ENCODE peak calls at places on chromosome 13, in nine cellular contexts. One of them, this sample, is unnamed.

GRCh38 chr13:78022164-78022877 is 103.7 kb upstream of the EDNRB start:
- DNase-seq in endothelial cell of umbilical vein: peak
- DNase-seq in H1: no peak
- DNase-seq in breast epithelium: no peak
- DNase-seq in transverse colon: peak
- DNase-seq in upper lobe of left lung: peak
- DNase-seq in GM12878: peak
- DNase-seq in sigmoid colon: no peak
- DNase-seq in esophagus muscularis mucosa: no peak
- DNase-seq in this sample: no peak

GRCh38 chr13:45393941-45394570 is 24.1 kb downstream of the SLC25A30 start:
- DNase-seq in endothelial cell of umbilical vein: peak
- DNase-seq in H1: peak
- DNase-seq in breast epithelium: no peak
- DNase-seq in transverse colon: peak
- DNase-seq in upper lobe of left lung: peak
- DNase-seq in GM12878: no peak
- DNase-seq in sigmoid colon: no peak
- DNase-seq in esophagus muscularis mucosa: no peak
- DNase-seq in this sample: peak

GRCh38 chr13:98972627-98973026 is 5.2 kb downstream of the DOCK9 start:
- DNase-seq in endothelial cell of umbilical vein: peak
- DNase-seq in H1: no peak
- DNase-seq in breast epithelium: no peak
- DNase-seq in transverse colon: no peak
- DNase-seq in upper lobe of left lung: no peak
- DNase-seq in GM12878: no peak
- DNase-seq in sigmoid colon: no peak
- DNase-seq in esophagus muscularis mucosa: no peak
- DNase-seq in this sample: no peak

GRCh38 chr13:44402902-44403719 is 29.5 kb downstream of the SERP2 start:
- DNase-seq in endothelial cell of umbilical vein: no peak
- DNase-seq in H1: no peak
- DNase-seq in breast epithelium: peak
- DNase-seq in transverse colon: peak
- DNase-seq in upper lobe of left lung: peak
- DNase-seq in GM12878: no peak
- DNase-seq in sigmoid colon: peak
- DNase-seq in esophagus muscularis mucosa: no peak
- DNase-seq in this sample: peak

GRCh38 chr13:51324714-51325440 is 14.6 kb upstream of the SERPINE3 start:
- DNase-seq in endothelial cell of umbilical vein: no peak
- DNase-seq in H1: no peak
- DNase-seq in breast epithelium: no peak
- DNase-seq in transverse colon: no peak
- DNase-seq in upper lobe of left lung: no peak
- DNase-seq in GM12878: no peak
- DNase-seq in sigmoid colon: no peak
- DNase-seq in esophagus muscularis mucosa: no peak
- DNase-seq in this sample: no peak

GRCh38 chr13:59823495-59823894 is 340.2 kb downstream of the DIAPH3 start:
- DNase-seq in endothelial cell of umbilical vein: peak
- DNase-seq in H1: no peak
- DNase-seq in breast epithelium: no peak
- DNase-seq in transverse colon: no peak
- DNase-seq in upper lobe of left lung: no peak
- DNase-seq in GM12878: no peak
- DNase-seq in sigmoid colon: no peak
- DNase-seq in esophagus muscularis mucosa: no peak
- DNase-seq in this sample: no peak

GRCh38 chr13:77729502-77730221 is 32.2 kb downstream of the SLAIN1 start:
- DNase-seq in endothelial cell of umbilical vein: no peak
- DNase-seq in H1: no peak
- DNase-seq in breast epithelium: no peak
- DNase-seq in transverse colon: no peak
- DNase-seq in upper lobe of left lung: no peak
- DNase-seq in GM12878: peak
- DNase-seq in sigmoid colon: no peak
- DNase-seq in esophagus muscularis mucosa: no peak
- DNase-seq in this sample: no peak

GRCh38 chr13:98542568-98543379 is 34.1 kb downstream of the STK24 start:
- DNase-seq in endothelial cell of umbilical vein: no peak
- DNase-seq in H1: no peak
- DNase-seq in breast epithelium: no peak
- DNase-seq in transverse colon: no peak
- DNase-seq in upper lobe of left lung: no peak
- DNase-seq in GM12878: no peak
- DNase-seq in sigmoid colon: peak
- DNase-seq in esophagus muscularis mucosa: no peak
- DNase-seq in this sample: no peak

GRCh38 chr13:43963726-43964125 is 84.0 kb downstream of the LACC1 start:
- DNase-seq in endothelial cell of umbilical vein: no peak
- DNase-seq in H1: no peak
- DNase-seq in breast epithelium: no peak
- DNase-seq in transverse colon: no peak
- DNase-seq in upper lobe of left lung: no peak
- DNase-seq in GM12878: no peak
- DNase-seq in sigmoid colon: no peak
- DNase-seq in esophagus muscularis mucosa: peak
- DNase-seq in this sample: no peak

GRCh38 chr13:41981961-41982723 is 21.2 kb upstream of the VWA8 start:
- DNase-seq in endothelial cell of umbilical vein: no peak
- DNase-seq in H1: no peak
- DNase-seq in breast epithelium: no peak
- DNase-seq in transverse colon: no peak
- DNase-seq in upper lobe of left lung: no peak
- DNase-seq in GM12878: no peak
- DNase-seq in sigmoid colon: no peak
- DNase-seq in esophagus muscularis mucosa: no peak
- DNase-seq in this sample: no peak

GRCh38 chr13:99989376-99990044 is 7.9 kb downstream of the ZIC2 start:
- DNase-seq in endothelial cell of umbilical vein: no peak
- DNase-seq in H1: peak
- DNase-seq in breast epithelium: no peak
- DNase-seq in transverse colon: no peak
- DNase-seq in upper lobe of left lung: no peak
- DNase-seq in GM12878: no peak
- DNase-seq in sigmoid colon: no peak
- DNase-seq in esophagus muscularis mucosa: peak
- DNase-seq in this sample: no peak

GRCh38 chr13:98537306-98537705 is 39.6 kb downstream of the STK24 start:
- DNase-seq in endothelial cell of umbilical vein: no peak
- DNase-seq in H1: no peak
- DNase-seq in breast epithelium: no peak
- DNase-seq in transverse colon: no peak
- DNase-seq in upper lobe of left lung: no peak
- DNase-seq in GM12878: no peak
- DNase-seq in sigmoid colon: no peak
- DNase-seq in esophagus muscularis mucosa: no peak
- DNase-seq in this sample: no peak

GRCh38 chr13:96821381-96821780 is 172.9 kb downstream of the OXGR1 start:
- DNase-seq in endothelial cell of umbilical vein: no peak
- DNase-seq in H1: no peak
- DNase-seq in breast epithelium: no peak
- DNase-seq in transverse colon: no peak
- DNase-seq in upper lobe of left lung: no peak
- DNase-seq in GM12878: no peak
- DNase-seq in sigmoid colon: no peak
- DNase-seq in esophagus muscularis mucosa: no peak
- DNase-seq in this sample: no peak

GRCh38 chr13:26095338-26095737 is 43.5 kb upstream of the SHISA2 start:
- DNase-seq in endothelial cell of umbilical vein: no peak
- DNase-seq in H1: no peak
- DNase-seq in breast epithelium: no peak
- DNase-seq in transverse colon: no peak
- DNase-seq in upper lobe of left lung: no peak
- DNase-seq in GM12878: no peak
- DNase-seq in sigmoid colon: no peak
- DNase-seq in esophagus muscularis mucosa: no peak
- DNase-seq in this sample: no peak

GRCh38 chr13:84831666-84832657 is 949.7 kb upstream of the SLITRK1 start:
- DNase-seq in endothelial cell of umbilical vein: no peak
- DNase-seq in H1: no peak
- DNase-seq in breast epithelium: no peak
- DNase-seq in transverse colon: no peak
- DNase-seq in upper lobe of left lung: no peak
- DNase-seq in GM12878: no peak
- DNase-seq in sigmoid colon: no peak
- DNase-seq in esophagus muscularis mucosa: no peak
- DNase-seq in this sample: no peak

GRCh38 chr13:104014803-104015645 is 948.8 kb upstream of the SLC10A2 start:
- DNase-seq in endothelial cell of umbilical vein: peak
- DNase-seq in H1: no peak
- DNase-seq in breast epithelium: no peak
- DNase-seq in transverse colon: no peak
- DNase-seq in upper lobe of left lung: no peak
- DNase-seq in GM12878: no peak
- DNase-seq in sigmoid colon: no peak
- DNase-seq in esophagus muscularis mucosa: no peak
- DNase-seq in this sample: no peak

GRCh38 chr13:40777166-40777956 is 6.4 kb upstream of the MRPS31 start:
- DNase-seq in endothelial cell of umbilical vein: peak
- DNase-seq in H1: no peak
- DNase-seq in breast epithelium: no peak
- DNase-seq in transverse colon: peak
- DNase-seq in upper lobe of left lung: no peak
- DNase-seq in GM12878: no peak
- DNase-seq in sigmoid colon: no peak
- DNase-seq in esophagus muscularis mucosa: no peak
- DNase-seq in this sample: peak

GRCh38 chr13:106488075-106488474 is 47.4 kb downstream of the EFNB2 start:
- DNase-seq in endothelial cell of umbilical vein: peak
- DNase-seq in H1: no peak
- DNase-seq in breast epithelium: no peak
- DNase-seq in transverse colon: peak
- DNase-seq in upper lobe of left lung: no peak
- DNase-seq in GM12878: no peak
- DNase-seq in sigmoid colon: no peak
- DNase-seq in esophagus muscularis mucosa: no peak
- DNase-seq in this sample: no peak

GRCh38 chr13:79525458-79525857 is 44.5 kb downstream of the NDFIP2 start:
- DNase-seq in endothelial cell of umbilical vein: peak
- DNase-seq in H1: no peak
- DNase-seq in breast epithelium: no peak
- DNase-seq in transverse colon: no peak
- DNase-seq in upper lobe of left lung: no peak
- DNase-seq in GM12878: no peak
- DNase-seq in sigmoid colon: no peak
- DNase-seq in esophagus muscularis mucosa: no peak
- DNase-seq in this sample: no peak

GRCh38 chr13:46679369-46680180 is 117.4 kb downstream of the ESD start:
- DNase-seq in endothelial cell of umbilical vein: no peak
- DNase-seq in H1: no peak
- DNase-seq in breast epithelium: no peak
- DNase-seq in transverse colon: peak
- DNase-seq in upper lobe of left lung: no peak
- DNase-seq in GM12878: peak
- DNase-seq in sigmoid colon: no peak
- DNase-seq in esophagus muscularis mucosa: no peak
- DNase-seq in this sample: no peak
- H3K4me3 ChIP-seq in endothelial cell of umbilical vein: no peak
- H3K4me3 ChIP-seq in H1: no peak
- H3K4me3 ChIP-seq in breast epithelium: peak
- H3K4me3 ChIP-seq in transverse colon: no peak
- H3K4me3 ChIP-seq in upper lobe of left lung: peak
- H3K4me3 ChIP-seq in GM12878: peak
- H3K4me3 ChIP-seq in sigmoid colon: peak
- H3K4me3 ChIP-seq in esophagus muscularis mucosa: peak
- H3K4me3 ChIP-seq in this sample: no peak

DNA sequence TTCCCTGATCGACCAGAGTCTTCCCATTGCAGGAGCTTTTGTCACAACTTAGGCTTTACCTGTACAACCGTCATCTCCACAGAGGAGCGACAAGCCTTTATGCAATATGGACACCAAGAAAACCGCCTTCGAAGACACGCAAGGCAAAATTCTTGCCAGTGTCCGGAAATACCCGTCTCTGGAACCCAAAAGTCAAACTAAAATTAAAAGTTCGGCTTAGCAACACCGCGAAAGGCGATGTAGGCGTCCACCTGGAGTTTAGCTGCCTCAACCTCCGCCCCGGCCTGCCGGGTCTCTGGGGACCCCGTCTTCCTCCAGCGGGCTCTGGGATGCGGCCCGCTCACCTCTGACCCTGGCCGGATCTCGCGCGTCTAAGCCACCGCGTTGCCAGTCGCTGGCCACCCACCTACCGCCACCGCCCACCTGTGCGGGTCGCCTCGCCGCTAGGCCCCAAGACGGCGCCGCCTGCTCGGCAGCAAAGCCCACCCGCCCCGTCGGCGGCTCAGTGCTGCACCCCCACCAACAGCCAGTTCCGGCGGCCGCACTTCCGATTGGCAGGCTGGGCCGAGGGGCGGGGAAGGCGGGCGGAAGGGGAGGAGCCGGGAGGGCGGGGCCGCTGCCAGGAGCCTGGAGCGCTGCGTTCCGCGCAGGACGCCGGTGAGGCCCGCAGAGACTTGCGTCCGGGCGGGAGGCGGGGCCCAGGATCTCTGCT is at the start of gene SUPT20H:
- DNase-seq in endothelial cell of umbilical vein: peak
- DNase-seq in H1: peak
- DNase-seq in breast epithelium: peak
- DNase-seq in transverse colon: peak
- DNase-seq in upper lobe of left lung: peak
- DNase-seq in GM12878: peak
- DNase-seq in sigmoid colon: peak
- DNase-seq in esophagus muscularis mucosa: peak
- DNase-seq in this sample: peak
- TF ChIP-seq POLR2A in endothelial cell of umbilical vein: peak
- TF ChIP-seq POLR2A in H1: no peak
- TF ChIP-seq POLR2A in breast epithelium: peak
- TF ChIP-seq POLR2A in transverse colon: peak
- TF ChIP-seq POLR2A in upper lobe of left lung: peak
- TF ChIP-seq POLR2A in GM12878: peak
- TF ChIP-seq POLR2A in sigmoid colon: peak
- TF ChIP-seq POLR2A in esophagus muscularis mucosa: peak
- TF ChIP-seq POLR2A in this sample: peak

DNA sequence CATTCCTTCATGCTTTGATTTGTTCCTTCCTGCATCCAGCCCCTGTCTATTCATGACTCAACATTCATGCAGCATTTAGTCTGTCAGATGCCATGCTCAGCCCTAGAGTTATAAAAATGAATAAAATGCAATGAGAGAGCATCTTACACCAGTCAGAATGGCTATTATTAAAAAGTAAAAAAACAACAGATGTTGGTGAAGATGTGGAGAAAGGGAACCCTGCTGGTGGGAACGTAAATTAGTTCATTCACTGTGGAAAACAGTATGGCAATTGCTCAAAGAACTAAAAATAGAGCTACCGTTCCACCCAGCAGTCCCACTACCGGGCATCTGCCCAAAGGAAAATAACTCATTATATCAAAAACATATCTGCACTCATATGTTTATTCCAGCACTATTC is 70.0 kb upstream of the GTF3A start:
- DNase-seq in endothelial cell of umbilical vein: no peak
- DNase-seq in H1: no peak
- DNase-seq in breast epithelium: no peak
- DNase-seq in transverse colon: no peak
- DNase-seq in upper lobe of left lung: no peak
- DNase-seq in GM12878: no peak
- DNase-seq in sigmoid colon: no peak
- DNase-seq in esophagus muscularis mucosa: no peak
- DNase-seq in this sample: no peak
- TF ChIP-seq POLR2AphosphoS5 in endothelial cell of umbilical vein: no peak
- TF ChIP-seq POLR2AphosphoS5 in H1: no peak
- TF ChIP-seq POLR2AphosphoS5 in breast epithelium: no peak
- TF ChIP-seq POLR2AphosphoS5 in transverse colon: no peak
- TF ChIP-seq POLR2AphosphoS5 in upper lobe of left lung: no peak
- TF ChIP-seq POLR2AphosphoS5 in GM12878: no peak
- TF ChIP-seq POLR2AphosphoS5 in sigmoid colon: no peak
- TF ChIP-seq POLR2AphosphoS5 in esophagus muscularis mucosa: no peak
- TF ChIP-seq POLR2AphosphoS5 in this sample: no peak

GRCh38 chr13:32829676-32830091 is 186.5 kb upstream of the KL start:
- DNase-seq in endothelial cell of umbilical vein: no peak
- DNase-seq in H1: no peak
- DNase-seq in breast epithelium: no peak
- DNase-seq in transverse colon: no peak
- DNase-seq in upper lobe of left lung: no peak
- DNase-seq in GM12878: no peak
- DNase-seq in sigmoid colon: no peak
- DNase-seq in esophagus muscularis mucosa: peak
- DNase-seq in this sample: no peak
- H3K4me3 ChIP-seq in endothelial cell of umbilical vein: no peak
- H3K4me3 ChIP-seq in H1: no peak
- H3K4me3 ChIP-seq in breast epithelium: peak
- H3K4me3 ChIP-seq in transverse colon: no peak
- H3K4me3 ChIP-seq in upper lobe of left lung: no peak
- H3K4me3 ChIP-seq in GM12878: peak
- H3K4me3 ChIP-seq in sigmoid colon: no peak
- H3K4me3 ChIP-seq in esophagus muscularis mucosa: no peak
- H3K4me3 ChIP-seq in this sample: no peak